ENCODE peak calls at places on chromosome 1, in seven cellular contexts. B, R, A, D, G, S and Y are unnamed samples.

GRCh38 chr1:55184859-55185258 is 30.3 kb downstream of the USP24 start:
- DNase-seq in R (no peak), A (no peak), S (no peak), G (no peak), B (no peak), D (no peak), Y (no peak)

GRCh38 chr1:161084205-161084988 is 5.0 kb downstream of the NECTIN4 start:
- DNase-seq in D (no peak), B (no peak), G (no peak), S (no peak), A (no peak), R (no peak), Y (peak; percentile 38)

GRCh38 chr1:208181259-208181816 is 62.8 kb downstream of the PLXNA2 start:
- DNase-seq in D (no peak), B (no peak), R (no peak), A (no peak), G (no peak), S (no peak), Y (no peak)

GRCh38 chr1:147611587-147611986 is 58.7 kb downstream of the ACP6 start:
- DNase-seq in G (no peak), B (no peak), D (no peak), R (no peak), S (no peak), A (no peak), Y (no peak)

GRCh38 chr1:119673171-119673940 is 25.3 kb upstream of the ZNF697 start:
- DNase-seq in B (no peak), S (no peak), G (peak; percentile 84), A (no peak), R (no peak), D (no peak), Y (no peak)

GRCh38 chr1:211632808-211633522 is 42.5 kb downstream of the NEK2 start:
- DNase-seq in A (peak; percentile 79), S (no peak), G (peak; percentile 35), B (peak; percentile 78), R (no peak), D (peak; percentile 82), Y (peak; percentile 32)

GRCh38 chr1:230793463-230793745 is 46.2 kb downstream of the CAPN9 start:
- DNase-seq in A (no peak), S (no peak), R (no peak), G (no peak), D (no peak), B (no peak), Y (no peak)

GRCh38 chr1:58784758-58785423 is 1.0 kb upstream of the JUN start:
- DNase-seq in S (peak; percentile 84), A (peak; percentile 92), D (peak; percentile 96), R (peak; percentile 76), B (peak; percentile 96), G (peak; percentile 85), Y (peak; percentile 95)

GRCh38 chr1:2132222-2133038 is 62.1 kb downstream of the FAAP20 start:
- DNase-seq in B (peak; percentile 87), S (no peak), R (peak; percentile 46), G (peak; percentile 91), D (peak; percentile 84), A (peak; percentile 86), Y (peak; percentile 86)

GRCh38 chr1:167714851-167715652 is 6.7 kb upstream of the MPZL1 start:
- DNase-seq in S (peak; percentile 80), R (peak; percentile 88), B (peak; percentile 92), D (peak; percentile 87), G (peak; percentile 97), A (peak; percentile 85), Y (peak; percentile 89)

GRCh38 chr1:226607268-226607660 is 58.7 kb downstream of the STUM start:
- DNase-seq in S (no peak), A (no peak), D (peak; percentile 52), G (no peak), R (no peak), B (no peak), Y (no peak)

GRCh38 chr1:36542962-36543515 is 60.3 kb upstream of the CSF3R start:
- DNase-seq in B (peak; percentile 37), A (no peak), D (no peak), S (no peak), G (peak; percentile 10), R (peak; percentile 33), Y (no peak)

GRCh38 chr1:17335821-17336718 is 28.1 kb downstream of the PADI4 start:
- DNase-seq in S (peak; percentile 61), B (peak; percentile 63), R (peak; percentile 87), A (peak; percentile 42), D (peak; percentile 89), G (peak; percentile 79), Y (peak; percentile 79)

GRCh38 chr1:160814316-160814715 is 18.3 kb downstream of the LY9 start:
- DNase-seq in S (no peak), G (no peak), A (no peak), R (no peak), D (no peak), B (no peak), Y (no peak)

GRCh38 chr1:25204797-25205441 is 27.4 kb downstream of the SYF2 start:
- DNase-seq in G (peak; percentile 65), D (no peak), A (peak; percentile 70), B (peak; percentile 41), S (no peak), R (no peak), Y (peak; percentile 18)

GRCh38 chr1:174258148-174258550 is 98.8 kb downstream of the RABGAP1L start:
- DNase-seq in S (peak; percentile 18), G (peak; percentile 61), A (peak; percentile 53), B (no peak), R (peak; percentile 56), D (no peak), Y (peak; percentile 8)

GRCh38 chr1:1598720-1599029 is 1.3 kb downstream of the FNDC10 start:
- DNase-seq in D (no peak), B (no peak), R (no peak), S (no peak), G (no peak), A (no peak), Y (no peak)

GRCh38 chr1:160284220-160284781 is 632 bp downstream of the PEX19 start:
- DNase-seq in A (peak; percentile 93), S (no peak), R (peak; percentile 16), D (no peak), B (no peak), G (peak; percentile 74), Y (peak; percentile 94)

GRCh38 chr1:246681822-246682221 is 42.4 kb upstream of the SCCPDH start:
- DNase-seq in G (no peak), A (peak; percentile 25), S (no peak), R (no peak), B (no peak), D (no peak), Y (no peak)

GRCh38 chr1:175191654-175192053 is 922 bp downstream of the KIAA0040 start:
- DNase-seq in B (no peak), D (no peak), G (no peak), A (no peak), R (no peak), S (no peak), Y (no peak)

GRCh38 chr1:165965857-165966256 is 138.4 kb downstream of the UCK2 start:
- DNase-seq in S (no peak), R (no peak), G (no peak), A (no peak), B (no peak), D (no peak), Y (no peak)

GRCh38 chr1:230022666-230023380 is 44.2 kb upstream of the GALNT2 start:
- DNase-seq in G (no peak), D (no peak), S (no peak), R (no peak), B (no peak), A (no peak), Y (no peak)

GRCh38 chr1:98147280-98147679 is 226.4 kb upstream of the DPYD start:
- DNase-seq in B (no peak), G (no peak), S (no peak), R (no peak), A (no peak), D (no peak), Y (no peak)

GRCh38 chr1:94599090-94599813 is 57.7 kb upstream of the F3 start:
- DNase-seq in B (no peak), D (no peak), G (peak; percentile 49), S (no peak), R (peak; percentile 13), A (peak; percentile 50), Y (peak; percentile 18)

GRCh38 chr1:24045766-24046165 is 65.6 kb upstream of the SRSF10 start:
- DNase-seq in R (no peak), A (peak; percentile 58), G (no peak), B (peak; percentile 54), S (no peak), D (no peak), Y (peak; percentile 38)

GRCh38 chr1:31795096-31795675 is 20.6 kb downstream of the SPOCD1 start:
- DNase-seq in R (no peak), D (no peak), S (no peak), B (peak; percentile 11), A (no peak), G (no peak), Y (no peak)

GRCh38 chr1:66733348-66734017 is 18.8 kb upstream of the DYNLT5 start:
- DNase-seq in B (no peak), D (no peak), R (no peak), S (no peak), A (peak; percentile 28), G (peak; percentile 68), Y (no peak)

DNA sequence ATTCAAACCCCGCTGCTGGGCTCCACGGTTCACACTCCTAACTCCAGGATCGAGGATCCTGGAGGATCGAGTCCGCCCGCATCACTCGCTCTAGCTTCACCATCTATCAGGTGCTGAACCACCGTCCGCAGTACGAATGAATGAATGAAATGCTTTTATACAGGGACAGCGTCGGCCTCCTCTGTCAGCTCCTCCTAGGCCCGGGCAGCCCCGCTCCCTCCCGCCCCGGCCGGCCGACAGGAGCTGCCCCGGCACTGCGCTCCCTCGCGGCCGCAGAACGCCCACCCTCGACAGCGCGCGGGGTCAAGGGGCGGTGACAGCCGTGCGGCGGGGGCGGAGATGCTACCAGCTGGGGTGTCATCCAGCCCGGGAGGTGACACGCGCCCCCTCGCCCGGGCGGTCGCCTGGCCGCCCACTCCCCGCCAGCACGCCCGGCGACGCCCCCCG is 520 bp downstream of the ZBTB17 start:
- DNase-seq in A (peak; percentile 44), D (peak; percentile 92), G (peak; percentile 33), B (no peak), S (peak; percentile 43), R (peak; percentile 78), Y (peak; percentile 83)
- TF ChIP-seq CTCF in A (no peak), D (peak; percentile 12), G (no peak), B (no peak), S (no peak), R (no peak), Y (no peak)

GRCh38 chr1:200306954-200307754 is 102.7 kb downstream of the ZNF281 start:
- DNase-seq in B (no peak), R (peak; percentile 14), A (peak; percentile 43), S (no peak), D (no peak), G (peak; percentile 81), Y (peak; percentile 71)
- TF ChIP-seq CTCF in B (peak; percentile 49), R (peak; percentile 90), A (peak; percentile 94), S (peak; percentile 95), D (peak; percentile 85), G (peak; percentile 100), Y (peak; percentile 76)

GRCh38 chr1:244833734-244834595 is 1.5 kb upstream of the COX20 start:
- DNase-seq in D (peak; percentile 87), G (peak; percentile 85), B (peak; percentile 77), A (peak; percentile 72), S (peak; percentile 41), R (peak; percentile 34), Y (peak; percentile 71)
- TF ChIP-seq CTCF in D (peak; percentile 26), G (peak; percentile 43), B (no peak), A (peak; percentile 25), S (no peak), R (peak; percentile 20), Y (peak; percentile 5)

GRCh38 chr1:53324321-53324720 is 3.5 kb downstream of the LRP8 start:
- DNase-seq in D (peak; percentile 47), A (peak; percentile 28), S (no peak), G (no peak), B (no peak), R (no peak), Y (no peak)
- TF ChIP-seq CTCF in D (no peak), A (no peak), S (no peak), G (no peak), B (no peak), R (no peak), Y (no peak)